ENCODE peak calls at places on chromosomes 3 and 15, in five cellular contexts. I, W, V, Z and M are unnamed samples.

GRCh38 chr3:64457811-64458210 is 230.0 kb downstream of the ADAMTS9 start:
- DNase-seq in I (no peak), W (no peak), V (no peak), Z (no peak), M (no peak)

GRCh38 chr3:115698851-115699535 is 75.7 kb downstream of the GAP43 start:
- DNase-seq in I (no peak), W (no peak), V (no peak), Z (no peak), M (no peak)

GRCh38 chr15:25058080-25058785 is 103.4 kb downstream of the SNRPN start:
- DNase-seq in I (no peak), W (no peak), V (no peak), Z (no peak), M (no peak)

GRCh38 chr15:68218331-68218730 is 11.2 kb downstream of the CLN6 start:
- DNase-seq in I (no peak), W (no peak), V (no peak), Z (no peak), M (no peak)

GRCh38 chr15:55255714-55256113 is 33.9 kb downstream of the RAB27A start:
- DNase-seq in I (no peak), W (no peak), V (no peak), Z (no peak), M (no peak)

GRCh38 chr3:126894516-126894915 is 88.4 kb upstream of the PLXNA1 start:
- DNase-seq in I (no peak), W (no peak), V (no peak), Z (no peak), M (no peak)

GRCh38 chr15:60945196-60945595 is 283.9 kb downstream of the RORA start:
- DNase-seq in I (no peak), W (no peak), V (no peak), Z (peak), M (peak)

GRCh38 chr3:113264741-113265140 is 53.4 kb downstream of the BOC start:
- DNase-seq in I (no peak), W (no peak), V (no peak), Z (peak), M (no peak)

GRCh38 chr15:88605507-88606436 is 15.4 kb upstream of the AEN start:
- DNase-seq in I (peak), W (no peak), V (no peak), Z (peak), M (peak)

GRCh38 chr15:74184582-74185091 is 11.1 kb downstream of the ISLR start:
- DNase-seq in I (no peak), W (no peak), V (no peak), Z (no peak), M (no peak)

GRCh38 chr3:146972726-146973125 is 367.6 kb upstream of the PLSCR5 start:
- DNase-seq in I (no peak), W (no peak), V (no peak), Z (no peak), M (no peak)

GRCh38 chr15:74240002-74240568 is 4.0 kb downstream of the CCDC33 start:
- DNase-seq in I (peak), W (peak), V (peak), Z (peak), M (peak)

GRCh38 chr15:29699791-29700190 is 122.5 kb downstream of the TJP1 start:
- DNase-seq in I (no peak), W (no peak), V (no peak), Z (no peak), M (no peak)

GRCh38 chr3:196339493-196340254 is 1.5 kb upstream of the TM4SF19 start:
- DNase-seq in I (peak), W (no peak), V (no peak), Z (no peak), M (no peak)

GRCh38 chr3:111764645-111765091 is 94.4 kb upstream of the PHLDB2 start:
- DNase-seq in I (peak), W (peak), V (no peak), Z (no peak), M (no peak)